ENCODE peak calls at places on chromosomes 16 and 17, in ten cellular contexts. J is effector memory CD4-positive, alpha-beta T cell; P is small intestine; W is mammary epithelial cell; Z is body of pancreas; K is uterus; V is heart right ventricle; H is fibroblast of lung; T is A549; O is DND-41. F is an unnamed sample.
A peak's percentile ranks its signal among the peaks of the same experiment; 100 is the strongest.

GRCh38 chr16:61834082-61834481 is 202.2 kb downstream of the CDH8 start:
- DNase-seq in Z (no peak), J (no peak), O (no peak), V (no peak), K (no peak), W (no peak), T (no peak), H (no peak), P (no peak), F (no peak)

GRCh38 chr16:67399218-67399733 is 6.0 kb upstream of the TPPP3 start:
- DNase-seq in K (peak; percentile 56), T (peak; percentile 37), W (no peak), O (no peak), Z (peak; percentile 38), P (no peak), J (no peak), H (peak; percentile 32), V (peak; percentile 69), F (peak; percentile 48)

GRCh38 chr16:16120044-16120381 is 103.3 kb downstream of the ABCC6 start:
- DNase-seq in O (no peak), T (no peak), Z (peak; percentile 57), P (peak; percentile 83), V (no peak), K (no peak), J (no peak), W (no peak), H (no peak), F (no peak)

GRCh38 chr17:82244413-82245140 is 15.7 kb downstream of the SLC16A3 start:
- DNase-seq in H (peak; percentile 33), Z (no peak), J (no peak), V (no peak), P (no peak), K (peak; percentile 69), O (peak; percentile 44), W (no peak), T (peak; percentile 69), F (peak; percentile 62)

GRCh38 chr16:73265124-73265838 is 217.4 kb upstream of the ZFHX3 start:
- DNase-seq in T (no peak), P (no peak), V (no peak), J (no peak), Z (peak; percentile 28), H (no peak), K (no peak), W (no peak), O (no peak), F (no peak)

GRCh38 chr16:69937465-69937951 is 13.6 kb upstream of the CLEC18A start:
- DNase-seq in H (peak; percentile 19), P (no peak), K (no peak), J (no peak), T (peak; percentile 72), W (no peak), O (no peak), Z (no peak), V (no peak), F (peak; percentile 18)

GRCh38 chr17:412211-413015 is 59.8 kb upstream of the RPH3AL start:
- DNase-seq in J (peak; percentile 47), W (peak; percentile 34), Z (peak; percentile 65), H (peak; percentile 51), O (peak; percentile 68), K (peak; percentile 49), T (peak; percentile 70), P (peak; percentile 62), V (no peak), F (peak; percentile 82)

GRCh38 chr17:58667934-58668597 is 23.8 kb downstream of the TEX14 start:
- DNase-seq in J (no peak), H (peak; percentile 33), V (no peak), K (no peak), P (no peak), T (peak; percentile 20), Z (no peak), W (peak; percentile 46), O (no peak), F (peak; percentile 29)

GRCh38 chr16:57367111-57367752 is 5.1 kb upstream of the CX3CL1 start:
- DNase-seq in K (no peak), Z (no peak), T (no peak), O (no peak), V (no peak), P (peak; percentile 24), W (peak; percentile 52), H (peak; percentile 60), J (no peak), F (peak; percentile 54)

DNA sequence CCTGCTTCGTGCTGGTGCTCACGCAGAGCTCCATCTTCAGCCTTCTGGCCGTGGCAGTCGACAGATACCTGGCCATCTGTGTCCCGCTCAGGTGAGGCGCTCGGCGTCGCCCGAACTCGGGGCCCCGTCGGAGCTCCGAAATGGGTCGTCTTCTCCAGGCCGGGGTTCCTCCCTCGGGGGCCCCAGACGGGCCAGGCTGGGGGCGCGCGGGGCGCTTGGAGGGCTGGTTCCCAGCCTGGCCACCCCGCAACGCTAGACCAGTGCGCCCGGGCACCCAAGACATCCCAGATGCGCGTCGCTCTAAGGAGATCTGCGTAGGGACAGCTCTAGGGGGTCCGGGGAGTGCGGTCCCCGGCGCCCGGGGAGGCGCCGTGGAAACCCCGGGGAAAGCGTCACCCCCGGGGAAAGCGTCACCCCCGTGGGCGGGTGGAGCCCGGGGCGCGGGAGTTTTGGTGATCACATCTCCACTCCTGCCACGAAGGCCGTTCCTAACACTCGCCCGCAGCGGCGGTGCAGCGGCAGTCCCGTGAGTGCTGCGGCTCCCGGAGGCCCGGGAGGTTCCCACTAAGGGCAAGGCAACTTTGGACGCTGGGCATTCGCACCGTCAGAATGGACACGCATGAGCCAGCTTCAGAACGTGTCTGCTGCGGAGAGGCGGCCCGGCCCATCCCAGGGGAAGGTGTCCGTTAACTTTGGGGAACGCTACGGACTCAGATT is 721 bp downstream of the ADORA2B start:
- DNase-seq in V (peak; percentile 26), Z (no peak), W (peak; percentile 36), O (no peak), P (no peak), H (peak; percentile 34), T (no peak), K (no peak), J (no peak), F (peak; percentile 69)
- H3K27ac ChIP-seq in V (peak overlapping the region; percentile 32), Z (peak overlapping the region; percentile 51), W (peak overlapping the region; percentile 77), O (no peak overlapping the region), P (no peak overlapping the region), H (peak overlapping the region; percentile 59), T (peak overlapping the region; percentile 90), K (no peak overlapping the region), J (no peak overlapping the region), F (peak overlapping the region; percentile 29)

DNA sequence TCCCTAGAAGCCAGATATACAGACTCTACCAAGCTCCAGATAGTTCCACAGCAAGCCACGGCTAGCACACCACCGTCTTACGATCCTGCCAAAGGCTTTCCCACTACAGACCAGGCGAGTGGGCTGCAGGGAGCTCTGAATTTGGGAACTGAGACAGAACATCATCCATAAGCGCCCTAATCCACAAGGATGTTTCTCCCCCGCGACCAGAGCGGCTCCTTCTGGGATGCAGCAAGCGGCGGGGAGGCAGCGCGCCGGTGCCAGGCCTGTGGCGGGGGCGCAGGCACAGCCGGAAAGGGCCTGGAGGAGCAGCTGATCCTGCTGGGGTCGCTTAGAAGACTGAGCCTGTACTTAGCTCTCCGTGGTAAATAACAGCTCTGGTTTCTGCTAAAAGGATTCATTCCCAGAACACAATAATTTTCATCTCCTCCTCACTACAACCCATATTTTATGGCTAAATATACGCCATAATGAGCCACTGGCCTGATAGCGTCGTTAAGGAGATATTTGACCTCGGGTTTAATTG is 16.2 kb upstream of the FOXF1 start:
- DNase-seq in W (no peak), O (no peak), Z (no peak), J (no peak), P (no peak), K (no peak), V (no peak), T (no peak), H (no peak), F (no peak)
- H3K27ac ChIP-seq in W (no peak overlapping the region), O (no peak overlapping the region), Z (no peak overlapping the region), J (no peak overlapping the region), P (no peak overlapping the region), K (no peak overlapping the region), V (no peak overlapping the region), T (no peak overlapping the region), H (no peak overlapping the region), F (no peak overlapping the region)

DNA sequence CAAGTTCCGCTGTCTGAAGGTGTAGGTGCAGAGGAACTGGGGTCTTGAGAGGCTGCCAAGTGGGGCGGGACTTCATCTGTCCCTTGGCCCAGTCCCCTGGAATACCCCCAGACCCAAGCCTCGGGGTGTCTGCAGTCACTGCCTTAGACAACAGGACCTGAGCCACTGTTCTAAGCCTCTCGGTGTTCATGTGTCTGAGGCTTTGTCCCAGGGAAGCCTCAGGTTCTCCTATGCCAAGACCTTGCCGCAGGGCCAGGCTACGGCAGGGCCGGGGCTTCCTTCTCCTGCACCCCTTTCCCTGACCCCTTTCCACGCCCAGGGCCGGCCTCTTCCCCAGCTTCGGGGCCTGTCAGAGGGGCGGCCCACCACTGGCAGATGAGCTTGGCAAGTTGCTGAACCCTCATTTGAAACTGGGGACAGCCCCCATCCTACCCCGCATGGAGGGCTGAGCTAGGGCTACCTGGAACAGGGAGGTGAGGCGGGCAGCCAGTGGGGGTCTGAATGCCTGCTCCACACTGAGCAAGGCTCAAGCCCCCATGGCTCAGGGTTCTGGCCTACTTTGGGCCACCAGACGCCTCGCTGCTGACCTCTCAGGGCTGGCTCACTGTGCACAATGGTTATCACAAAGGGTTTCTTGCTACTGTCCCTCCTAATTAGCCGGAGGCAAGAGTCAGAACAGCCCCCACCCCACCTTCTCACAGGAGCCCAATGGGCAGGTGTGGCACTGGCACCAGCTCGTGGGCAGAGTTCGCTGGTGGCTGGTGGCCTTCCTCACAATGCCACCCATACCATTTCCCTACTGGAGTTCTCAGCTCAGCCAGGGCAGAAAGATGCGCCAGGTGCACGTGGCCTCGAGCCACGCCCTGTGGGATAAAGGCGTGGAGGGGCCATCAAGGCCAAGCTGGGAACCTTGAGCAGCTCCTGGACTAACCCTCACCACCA is 7.1 kb downstream of the LITAFD start:
- DNase-seq in O (no peak), V (no peak), H (no peak), J (no peak), T (no peak), K (no peak), Z (no peak), W (no peak), P (peak; percentile 45), F (no peak)
- H3K27ac ChIP-seq in O (no peak overlapping the region), V (no peak overlapping the region), H (no peak overlapping the region), J (no peak overlapping the region), T (no peak overlapping the region), K (no peak overlapping the region), Z (no peak overlapping the region), W (no peak overlapping the region), P (no peak overlapping the region), F (peak overlapping the region; percentile 22)

GRCh38 chr16:85627835-85628556 is 14.9 kb downstream of the GSE1 start:
- DNase-seq in J (no peak), O (no peak), Z (peak; percentile 38), T (no peak), H (no peak), K (no peak), W (no peak), V (peak; percentile 59), P (no peak), F (no peak)

GRCh38 chr16:85625485-85626117 is 12.5 kb downstream of the GSE1 start:
- DNase-seq in V (no peak), K (no peak), W (no peak), P (no peak), O (no peak), J (no peak), T (no peak), Z (no peak), H (no peak), F (no peak)

GRCh38 chr16:85627102-85627834 is 14.1 kb downstream of the GSE1 start:
- DNase-seq in V (no peak), P (no peak), W (no peak), J (no peak), T (no peak), K (no peak), Z (no peak), H (no peak), O (no peak), F (no peak)

GRCh38 chr16:85625053-85625452 is 11.9 kb downstream of the GSE1 start:
- DNase-seq in T (no peak), V (no peak), K (no peak), J (no peak), O (no peak), Z (no peak), P (peak; percentile 17), H (no peak), W (no peak), F (no peak)

GRCh38 chr16:85626191-85626951 is 13.2 kb downstream of the GSE1 start:
- DNase-seq in Z (no peak), T (no peak), J (no peak), P (no peak), W (no peak), O (no peak), V (no peak), H (no peak), K (no peak), F (no peak)
- H3K27ac ChIP-seq in Z (peak overlapping the region; percentile 68), T (no peak overlapping the region), J (no peak overlapping the region), P (no peak overlapping the region), W (no peak overlapping the region), O (no peak overlapping the region), V (peak overlapping the region; percentile 90), H (no peak overlapping the region), K (no peak overlapping the region), F (no peak overlapping the region)